ENCODE peak calls at places on chromosomes 4 and X, in ten cellular contexts. One of them, this sample, is unnamed.
A peak's percentile ranks its signal among the peaks of the same experiment; 100 is the strongest.

GRCh38 chr4:19010766-19011165 is 989.2 kb upstream of the LCORL start:
- DNase-seq in suprapubic skin: no peak
- DNase-seq in uterus: no peak
- DNase-seq in CD8-positive, alpha-beta T cell: no peak
- DNase-seq in fibroblast of lung: no peak
- DNase-seq in K562: no peak
- DNase-seq in Peyer's patch: no peak
- DNase-seq in Panc1: no peak
- DNase-seq in AG04450: no peak
- DNase-seq in cardiac muscle cell: no peak
- DNase-seq in this sample: no peak

GRCh38 chr4:55032179-55032578 is 93.2 kb downstream of the KDR start:
- DNase-seq in suprapubic skin: no peak
- DNase-seq in uterus: no peak
- DNase-seq in CD8-positive, alpha-beta T cell: no peak
- DNase-seq in fibroblast of lung: no peak
- DNase-seq in K562: no peak
- DNase-seq in Peyer's patch: no peak
- DNase-seq in Panc1: no peak
- DNase-seq in AG04450: no peak
- DNase-seq in cardiac muscle cell: peak; percentile 24
- DNase-seq in this sample: no peak

GRCh38 chrX:129840334-129840733 is 3.4 kb downstream of the ZDHHC9 start:
- DNase-seq in suprapubic skin: no peak
- DNase-seq in uterus: no peak
- DNase-seq in CD8-positive, alpha-beta T cell: no peak
- DNase-seq in fibroblast of lung: peak; percentile 46
- DNase-seq in K562: no peak
- DNase-seq in Peyer's patch: no peak
- DNase-seq in Panc1: no peak
- DNase-seq in AG04450: no peak
- DNase-seq in cardiac muscle cell: no peak
- DNase-seq in this sample: no peak

GRCh38 chrX:82161195-82161594 is 959.3 kb downstream of the SH3BGRL start:
- DNase-seq in suprapubic skin: no peak
- DNase-seq in uterus: no peak
- DNase-seq in CD8-positive, alpha-beta T cell: no peak
- DNase-seq in fibroblast of lung: no peak
- DNase-seq in K562: no peak
- DNase-seq in Peyer's patch: no peak
- DNase-seq in Panc1: no peak
- DNase-seq in AG04450: no peak
- DNase-seq in cardiac muscle cell: no peak
- DNase-seq in this sample: no peak

GRCh38 chr4:10032625-10033024 is 11.3 kb upstream of the SLC2A9 start:
- DNase-seq in suprapubic skin: no peak
- DNase-seq in uterus: no peak
- DNase-seq in CD8-positive, alpha-beta T cell: no peak
- DNase-seq in fibroblast of lung: peak; percentile 22
- DNase-seq in K562: no peak
- DNase-seq in Peyer's patch: no peak
- DNase-seq in Panc1: no peak
- DNase-seq in AG04450: no peak
- DNase-seq in cardiac muscle cell: peak; percentile 77
- DNase-seq in this sample: peak; percentile 82

GRCh38 chrX:39726810-39727209 is 370.9 kb downstream of the BCOR start:
- DNase-seq in suprapubic skin: no peak
- DNase-seq in uterus: peak; percentile 65
- DNase-seq in CD8-positive, alpha-beta T cell: no peak
- DNase-seq in fibroblast of lung: no peak
- DNase-seq in K562: peak; percentile 14
- DNase-seq in Peyer's patch: no peak
- DNase-seq in Panc1: no peak
- DNase-seq in AG04450: no peak
- DNase-seq in cardiac muscle cell: peak; percentile 64
- DNase-seq in this sample: peak; percentile 33

GRCh38 chrX:136666088-136666487 is 18.1 kb downstream of the CD40LG start:
- DNase-seq in suprapubic skin: no peak
- DNase-seq in uterus: no peak
- DNase-seq in CD8-positive, alpha-beta T cell: no peak
- DNase-seq in fibroblast of lung: no peak
- DNase-seq in K562: no peak
- DNase-seq in Peyer's patch: no peak
- DNase-seq in Panc1: no peak
- DNase-seq in AG04450: no peak
- DNase-seq in cardiac muscle cell: no peak
- DNase-seq in this sample: no peak

GRCh38 chrX:150088042-150088441 is 149.8 kb upstream of the EOLA2 start:
- DNase-seq in suprapubic skin: no peak
- DNase-seq in uterus: no peak
- DNase-seq in CD8-positive, alpha-beta T cell: no peak
- DNase-seq in fibroblast of lung: no peak
- DNase-seq in K562: no peak
- DNase-seq in Peyer's patch: no peak
- DNase-seq in Panc1: no peak
- DNase-seq in AG04450: no peak
- DNase-seq in cardiac muscle cell: no peak
- DNase-seq in this sample: no peak

GRCh38 chrX:38400401-38400910 is 48.1 kb downstream of the OTC start:
- DNase-seq in suprapubic skin: no peak
- DNase-seq in uterus: no peak
- DNase-seq in CD8-positive, alpha-beta T cell: no peak
- DNase-seq in fibroblast of lung: no peak
- DNase-seq in K562: no peak
- DNase-seq in Peyer's patch: no peak
- DNase-seq in Panc1: no peak
- DNase-seq in AG04450: no peak
- DNase-seq in cardiac muscle cell: no peak
- DNase-seq in this sample: no peak

GRCh38 chr4:31294655-31295054 is 574.5 kb downstream of the PCDH7 start:
- DNase-seq in suprapubic skin: no peak
- DNase-seq in uterus: no peak
- DNase-seq in CD8-positive, alpha-beta T cell: no peak
- DNase-seq in fibroblast of lung: no peak
- DNase-seq in K562: no peak
- DNase-seq in Peyer's patch: no peak
- DNase-seq in Panc1: no peak
- DNase-seq in AG04450: no peak
- DNase-seq in cardiac muscle cell: no peak
- DNase-seq in this sample: no peak

GRCh38 chr4:31295081-31295480 is 574.9 kb downstream of the PCDH7 start:
- DNase-seq in suprapubic skin: no peak
- DNase-seq in uterus: no peak
- DNase-seq in CD8-positive, alpha-beta T cell: no peak
- DNase-seq in fibroblast of lung: no peak
- DNase-seq in K562: no peak
- DNase-seq in Peyer's patch: no peak
- DNase-seq in Panc1: no peak
- DNase-seq in AG04450: no peak
- DNase-seq in cardiac muscle cell: no peak
- DNase-seq in this sample: no peak

GRCh38 chr4:31291238-31291637 is 571.1 kb downstream of the PCDH7 start:
- DNase-seq in suprapubic skin: no peak
- DNase-seq in uterus: no peak
- DNase-seq in CD8-positive, alpha-beta T cell: no peak
- DNase-seq in fibroblast of lung: no peak
- DNase-seq in K562: no peak
- DNase-seq in Peyer's patch: no peak
- DNase-seq in Panc1: no peak
- DNase-seq in AG04450: no peak
- DNase-seq in cardiac muscle cell: no peak
- DNase-seq in this sample: no peak

GRCh38 chr4:31290836-31291235 is 570.7 kb downstream of the PCDH7 start:
- DNase-seq in suprapubic skin: no peak
- DNase-seq in uterus: no peak
- DNase-seq in CD8-positive, alpha-beta T cell: no peak
- DNase-seq in fibroblast of lung: no peak
- DNase-seq in K562: no peak
- DNase-seq in Peyer's patch: no peak
- DNase-seq in Panc1: no peak
- DNase-seq in AG04450: no peak
- DNase-seq in cardiac muscle cell: no peak
- DNase-seq in this sample: no peak
- H3K4me3 ChIP-seq in suprapubic skin: no peak overlapping the region
- H3K4me3 ChIP-seq in uterus: no peak overlapping the region
- H3K4me3 ChIP-seq in CD8-positive, alpha-beta T cell: no peak overlapping the region
- H3K4me3 ChIP-seq in fibroblast of lung: no peak overlapping the region
- H3K4me3 ChIP-seq in K562: no peak overlapping the region
- H3K4me3 ChIP-seq in Peyer's patch: no peak overlapping the region
- H3K4me3 ChIP-seq in Panc1: no peak overlapping the region
- H3K4me3 ChIP-seq in AG04450: no peak overlapping the region
- H3K4me3 ChIP-seq in cardiac muscle cell: no peak overlapping the region
- H3K4me3 ChIP-seq in this sample: no peak overlapping the region

GRCh38 chr4:157043131-157043530 is 32.8 kb upstream of the GLRB start:
- DNase-seq in suprapubic skin: no peak
- DNase-seq in uterus: no peak
- DNase-seq in CD8-positive, alpha-beta T cell: no peak
- DNase-seq in fibroblast of lung: peak; percentile 58
- DNase-seq in K562: no peak
- DNase-seq in Peyer's patch: no peak
- DNase-seq in Panc1: no peak
- DNase-seq in AG04450: peak; percentile 6
- DNase-seq in cardiac muscle cell: peak; percentile 43
- DNase-seq in this sample: peak; percentile 34
- TF ChIP-seq CTCF in suprapubic skin: no peak
- TF ChIP-seq CTCF in uterus: no peak
- TF ChIP-seq CTCF in CD8-positive, alpha-beta T cell: no peak
- TF ChIP-seq CTCF in fibroblast of lung: peak; percentile 47
- TF ChIP-seq CTCF in K562: no peak
- TF ChIP-seq CTCF in Peyer's patch: no peak
- TF ChIP-seq CTCF in Panc1: peak; percentile 20
- TF ChIP-seq CTCF in AG04450: peak; percentile 44
- TF ChIP-seq CTCF in cardiac muscle cell: peak; percentile 14
- TF ChIP-seq CTCF in this sample: peak; percentile 57

GRCh38 chr4:139175647-139176298 is 1.2 kb downstream of the ELF2 start:
- DNase-seq in suprapubic skin: no peak
- DNase-seq in uterus: no peak
- DNase-seq in CD8-positive, alpha-beta T cell: no peak
- DNase-seq in fibroblast of lung: peak; percentile 54
- DNase-seq in K562: no peak
- DNase-seq in Peyer's patch: no peak
- DNase-seq in Panc1: no peak
- DNase-seq in AG04450: no peak
- DNase-seq in cardiac muscle cell: no peak
- DNase-seq in this sample: peak; percentile 40
- H3K27ac ChIP-seq in suprapubic skin: peak overlapping the region; percentile 98
- H3K27ac ChIP-seq in uterus: peak overlapping the region; percentile 98
- H3K27ac ChIP-seq in CD8-positive, alpha-beta T cell: no peak overlapping the region
- H3K27ac ChIP-seq in fibroblast of lung: peak overlapping the region; percentile 95
- H3K27ac ChIP-seq in K562: peak overlapping the region; percentile 98
- H3K27ac ChIP-seq in Peyer's patch: peak overlapping the region; percentile 91
- H3K27ac ChIP-seq in Panc1: peak overlapping the region; percentile 77
- H3K27ac ChIP-seq in AG04450: peak overlapping the region; percentile 68
- H3K27ac ChIP-seq in cardiac muscle cell: peak overlapping the region; percentile 93
- H3K27ac ChIP-seq in this sample: peak overlapping the region; percentile 79

DNA sequence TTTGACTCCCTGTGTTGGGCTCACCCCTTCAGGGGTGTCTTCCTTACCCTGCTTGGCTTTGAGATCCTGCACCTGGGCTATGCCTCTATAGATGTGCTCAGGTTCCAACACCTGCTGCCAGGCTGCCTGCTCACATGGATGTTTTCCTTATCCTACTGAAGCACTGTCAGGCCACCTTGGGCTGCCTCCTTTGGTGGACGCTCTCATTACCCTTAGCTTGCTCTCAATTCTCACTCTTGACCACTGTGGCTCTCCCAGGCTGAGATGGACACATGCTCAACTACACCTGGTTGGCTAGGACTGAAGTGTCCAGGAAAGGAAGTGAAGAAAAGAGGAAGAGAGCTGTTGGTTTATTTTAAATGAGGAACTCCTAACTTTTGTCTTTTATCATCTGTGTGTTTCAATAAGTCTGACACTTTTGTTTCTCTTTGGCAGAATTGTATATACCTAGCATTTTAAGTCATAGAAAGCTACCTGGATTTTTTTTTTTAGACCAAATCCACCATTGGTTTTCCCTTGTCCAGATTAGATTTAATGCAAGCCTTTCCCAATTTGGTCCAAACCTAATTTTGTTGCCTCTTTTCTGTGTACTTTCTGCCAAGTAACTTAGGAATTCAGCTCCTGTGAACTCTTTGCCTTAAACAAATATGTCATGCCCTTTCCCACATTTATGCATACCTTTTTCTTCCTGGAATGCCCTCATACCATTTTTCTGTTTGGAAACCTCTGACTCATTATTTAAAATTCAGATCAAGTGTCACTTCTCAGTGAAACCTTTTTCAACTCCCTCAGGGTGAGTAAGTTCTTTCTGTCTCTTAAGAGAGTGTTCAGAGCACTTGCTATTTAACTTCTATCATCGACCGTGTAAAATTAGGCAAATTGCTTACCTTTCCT is 175.9 kb downstream of the GC start:
- DNase-seq in suprapubic skin: no peak
- DNase-seq in uterus: no peak
- DNase-seq in CD8-positive, alpha-beta T cell: no peak
- DNase-seq in fibroblast of lung: peak; percentile 2
- DNase-seq in K562: no peak
- DNase-seq in Peyer's patch: no peak
- DNase-seq in Panc1: peak; percentile 35
- DNase-seq in AG04450: peak; percentile 21
- DNase-seq in cardiac muscle cell: peak; percentile 41
- DNase-seq in this sample: no peak
- H3K4me3 ChIP-seq in suprapubic skin: no peak overlapping the region
- H3K4me3 ChIP-seq in uterus: no peak overlapping the region
- H3K4me3 ChIP-seq in CD8-positive, alpha-beta T cell: no peak overlapping the region
- H3K4me3 ChIP-seq in fibroblast of lung: no peak overlapping the region
- H3K4me3 ChIP-seq in K562: no peak overlapping the region
- H3K4me3 ChIP-seq in Peyer's patch: no peak overlapping the region
- H3K4me3 ChIP-seq in Panc1: no peak overlapping the region
- H3K4me3 ChIP-seq in AG04450: no peak overlapping the region
- H3K4me3 ChIP-seq in cardiac muscle cell: no peak overlapping the region
- H3K4me3 ChIP-seq in this sample: no peak overlapping the region

GRCh38 chr4:12041828-12042227 is 613.1 kb upstream of the HS3ST1 start:
- DNase-seq in suprapubic skin: no peak
- DNase-seq in uterus: no peak
- DNase-seq in CD8-positive, alpha-beta T cell: no peak
- DNase-seq in fibroblast of lung: no peak
- DNase-seq in K562: peak; percentile 14
- DNase-seq in Peyer's patch: no peak
- DNase-seq in Panc1: no peak
- DNase-seq in AG04450: no peak
- DNase-seq in cardiac muscle cell: peak; percentile 52
- DNase-seq in this sample: no peak
- TF ChIP-seq CTCF in suprapubic skin: no peak
- TF ChIP-seq CTCF in uterus: no peak
- TF ChIP-seq CTCF in CD8-positive, alpha-beta T cell: no peak
- TF ChIP-seq CTCF in fibroblast of lung: no peak
- TF ChIP-seq CTCF in K562: no peak
- TF ChIP-seq CTCF in Peyer's patch: peak; percentile 29
- TF ChIP-seq CTCF in Panc1: peak; percentile 28
- TF ChIP-seq CTCF in AG04450: no peak
- TF ChIP-seq CTCF in cardiac muscle cell: peak; percentile 42
- TF ChIP-seq CTCF in this sample: no peak

DNA sequence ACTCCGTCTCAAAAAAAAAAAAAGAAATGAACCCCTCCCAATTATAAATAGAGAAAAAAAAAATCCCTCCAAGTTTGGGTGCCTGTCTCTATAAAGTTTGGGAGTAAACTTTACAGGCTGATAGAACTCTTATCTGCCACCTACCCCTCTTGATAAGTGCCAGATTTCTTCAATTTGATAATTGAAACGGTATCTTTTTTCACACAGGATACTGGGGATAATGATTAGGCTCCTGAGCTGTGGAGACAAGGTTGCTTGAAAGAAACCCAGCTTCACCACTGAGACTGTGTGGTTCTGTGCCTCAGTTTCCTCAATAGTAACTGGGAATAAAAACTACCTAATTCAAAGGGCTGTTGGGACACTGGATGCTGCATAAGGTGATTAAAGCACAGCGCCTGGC is 606 bp downstream of the EFHC2 start:
- DNase-seq in suprapubic skin: no peak
- DNase-seq in uterus: no peak
- DNase-seq in CD8-positive, alpha-beta T cell: no peak
- DNase-seq in fibroblast of lung: no peak
- DNase-seq in K562: no peak
- DNase-seq in Peyer's patch: no peak
- DNase-seq in Panc1: no peak
- DNase-seq in AG04450: no peak
- DNase-seq in cardiac muscle cell: no peak
- DNase-seq in this sample: no peak
- H3K27ac ChIP-seq in suprapubic skin: no peak overlapping the region
- H3K27ac ChIP-seq in uterus: peak overlapping the region; percentile 60
- H3K27ac ChIP-seq in CD8-positive, alpha-beta T cell: peak overlapping the region; percentile 84
- H3K27ac ChIP-seq in fibroblast of lung: peak overlapping the region; percentile 43
- H3K27ac ChIP-seq in K562: peak overlapping the region; percentile 74
- H3K27ac ChIP-seq in Peyer's patch: no peak overlapping the region
- H3K27ac ChIP-seq in Panc1: no peak overlapping the region
- H3K27ac ChIP-seq in AG04450: no peak overlapping the region
- H3K27ac ChIP-seq in cardiac muscle cell: no peak overlapping the region
- H3K27ac ChIP-seq in this sample: no peak overlapping the region